ENCODE peak calls at places on chromosome 2, in four cellular contexts. C is anterior cingulate cortex, U is adipocyte, A is M059J. T is an unnamed sample.
A peak's percentile ranks its signal among the peaks of the same experiment; 100 is the strongest.

GRCh38 chr2:196286821-196287220 is 115.4 kb upstream of the STK17B start:
- DNase-seq in U (no peak), C (no peak), A (no peak), T (no peak)

GRCh38 chr2:49037197-49037596 is 117.1 kb downstream of the FSHR start:
- DNase-seq in A (no peak), C (no peak), U (no peak), T (no peak)

GRCh38 chr2:222039821-222040220 is 259.0 kb downstream of the PAX3 start:
- DNase-seq in A (no peak), C (no peak), U (no peak), T (no peak)

GRCh38 chr2:202965810-202966454 is 48.7 kb upstream of the NBEAL1 start:
- DNase-seq in C (no peak), U (peak; percentile 3), A (peak; percentile 26), T (no peak)

GRCh38 chr2:199624958-199625357 is 167.2 kb upstream of the SATB2 start:
- DNase-seq in U (no peak), A (no peak), C (no peak), T (no peak)

GRCh38 chr2:38797953-38798352 is 19.9 kb downstream of the GEMIN6 start:
- DNase-seq in A (no peak), C (no peak), U (no peak), T (no peak)

GRCh38 chr2:151905963-151906632 is 77.9 kb upstream of the ARL5A start:
- DNase-seq in C (no peak), U (no peak), A (no peak), T (no peak)

GRCh38 chr2:218853766-218854165 is 5.8 kb upstream of the WNT6 start:
- DNase-seq in A (peak; percentile 88), C (no peak), U (peak; percentile 33), T (no peak)

GRCh38 chr2:152106464-152106863 is 7.6 kb upstream of the CACNB4 start:
- DNase-seq in U (no peak), C (no peak), A (peak; percentile 41), T (no peak)

T was measured in memory B cell.